ENCODE peak calls at places on chromosomes 3 and 15, in five cellular contexts. One of them, this sample, is unnamed.
A peak's percentile ranks its signal among the peaks of the same experiment; 100 is the strongest.

GRCh38 chr3:112409061-112409460 is 76.1 kb downstream of the CD200 start:
- DNase-seq in naive thymus-derived CD8-positive, alpha-beta T cell: no peak
- DNase-seq in iPS-NIHi11: no peak
- DNase-seq in sciatic nerve: no peak
- DNase-seq in LNCaP clone FGC: peak; percentile 96
- DNase-seq in this sample: no peak

GRCh38 chr3:69226071-69226470 is 103.7 kb upstream of the LMOD3 start:
- DNase-seq in naive thymus-derived CD8-positive, alpha-beta T cell: no peak
- DNase-seq in iPS-NIHi11: peak; percentile 14
- DNase-seq in sciatic nerve: no peak
- DNase-seq in LNCaP clone FGC: no peak
- DNase-seq in this sample: no peak

GRCh38 chr3:101189786-101190185 is 130.6 kb downstream of the IMPG2 start:
- DNase-seq in naive thymus-derived CD8-positive, alpha-beta T cell: no peak
- DNase-seq in iPS-NIHi11: no peak
- DNase-seq in sciatic nerve: no peak
- DNase-seq in LNCaP clone FGC: no peak
- DNase-seq in this sample: no peak

GRCh38 chr3:189962466-189962865 is 158.2 kb downstream of the P3H2 start:
- DNase-seq in naive thymus-derived CD8-positive, alpha-beta T cell: no peak
- DNase-seq in iPS-NIHi11: no peak
- DNase-seq in sciatic nerve: no peak
- DNase-seq in LNCaP clone FGC: no peak
- DNase-seq in this sample: no peak

GRCh38 chr15:61518191-61518950 is 289.3 kb upstream of the RORA start:
- DNase-seq in naive thymus-derived CD8-positive, alpha-beta T cell: no peak
- DNase-seq in iPS-NIHi11: peak; percentile 17
- DNase-seq in sciatic nerve: no peak
- DNase-seq in LNCaP clone FGC: no peak
- DNase-seq in this sample: no peak

GRCh38 chr15:80188293-80188692 is 35.5 kb downstream of the FAH start:
- DNase-seq in naive thymus-derived CD8-positive, alpha-beta T cell: no peak
- DNase-seq in iPS-NIHi11: no peak
- DNase-seq in sciatic nerve: no peak
- DNase-seq in LNCaP clone FGC: no peak
- DNase-seq in this sample: no peak

GRCh38 chr3:194740859-194741486 is 55.3 kb downstream of the FAM43A start:
- DNase-seq in naive thymus-derived CD8-positive, alpha-beta T cell: no peak
- DNase-seq in iPS-NIHi11: peak; percentile 64
- DNase-seq in sciatic nerve: no peak
- DNase-seq in LNCaP clone FGC: no peak
- DNase-seq in this sample: no peak

GRCh38 chr15:81161851-81162250 is 27.8 kb downstream of the CFAP161 start:
- DNase-seq in naive thymus-derived CD8-positive, alpha-beta T cell: no peak
- DNase-seq in iPS-NIHi11: no peak
- DNase-seq in sciatic nerve: no peak
- DNase-seq in LNCaP clone FGC: no peak
- DNase-seq in this sample: no peak

GRCh38 chr15:44541282-44541958 is 4.5 kb downstream of the EIF3J start:
- DNase-seq in naive thymus-derived CD8-positive, alpha-beta T cell: no peak
- DNase-seq in iPS-NIHi11: no peak
- DNase-seq in sciatic nerve: no peak
- DNase-seq in LNCaP clone FGC: no peak
- DNase-seq in this sample: no peak

GRCh38 chr3:134453631-134454030 is 32.2 kb downstream of the ANAPC13 start:
- DNase-seq in naive thymus-derived CD8-positive, alpha-beta T cell: no peak
- DNase-seq in iPS-NIHi11: peak; percentile 80
- DNase-seq in sciatic nerve: no peak
- DNase-seq in LNCaP clone FGC: no peak
- DNase-seq in this sample: no peak

GRCh38 chr15:35519536-35520149 is 26.3 kb downstream of the DPH6 start:
- DNase-seq in naive thymus-derived CD8-positive, alpha-beta T cell: peak; percentile 47
- DNase-seq in iPS-NIHi11: peak; percentile 4
- DNase-seq in sciatic nerve: no peak
- DNase-seq in LNCaP clone FGC: peak; percentile 19
- DNase-seq in this sample: no peak

GRCh38 chr15:89888214-89888804 is 5.5 kb downstream of the AP3S2 start:
- DNase-seq in naive thymus-derived CD8-positive, alpha-beta T cell: no peak
- DNase-seq in iPS-NIHi11: no peak
- DNase-seq in sciatic nerve: no peak
- DNase-seq in LNCaP clone FGC: no peak
- DNase-seq in this sample: no peak

GRCh38 chr3:96183871-96184270 is 630.5 kb upstream of the EPHA6 start:
- DNase-seq in naive thymus-derived CD8-positive, alpha-beta T cell: no peak
- DNase-seq in iPS-NIHi11: no peak
- DNase-seq in sciatic nerve: no peak
- DNase-seq in LNCaP clone FGC: no peak
- DNase-seq in this sample: no peak

GRCh38 chr3:13598926-13599886 is 50.3 kb downstream of the FBLN2 start:
- DNase-seq in naive thymus-derived CD8-positive, alpha-beta T cell: no peak
- DNase-seq in iPS-NIHi11: peak; percentile 53
- DNase-seq in sciatic nerve: no peak
- DNase-seq in LNCaP clone FGC: no peak
- DNase-seq in this sample: no peak

GRCh38 chr15:75817151-75817935 is 25.9 kb upstream of the UBE2Q2 start:
- DNase-seq in naive thymus-derived CD8-positive, alpha-beta T cell: no peak
- DNase-seq in iPS-NIHi11: no peak
- DNase-seq in sciatic nerve: no peak
- DNase-seq in LNCaP clone FGC: no peak
- DNase-seq in this sample: no peak